ENCODE peak calls at places on chromosomes 3 and 15, in seven cellular contexts. L is GM23338; I is effector CD4-positive, alpha-beta T cell; O is NCI-H69; T is HFF-Myc; N is activated effector memory CD4-positive, alpha-beta T cell treated with Interleukin-2 at 50 U/mL for 16 hours; W is IMR-90. V is an unnamed sample.

GRCh38 chr15:56491110-56491722 is 26.3 kb upstream of the MNS1 start:
- DNase-seq in O (peak), N (peak), I (peak), W (peak), T (peak), L (peak), V (no peak)

GRCh38 chr3:196063456-196063855 is 18.4 kb downstream of the TFRC start:
- DNase-seq in W (peak), L (no peak), O (no peak), T (no peak), I (no peak), N (no peak), V (no peak)

GRCh38 chr15:63186065-63186464 is 3.3 kb upstream of the RAB8B start:
- DNase-seq in O (peak), N (no peak), T (no peak), L (no peak), I (no peak), W (peak), V (no peak)

GRCh38 chr3:168850109-168850508 is 754.4 kb upstream of the GOLIM4 start:
- DNase-seq in I (no peak), N (no peak), L (no peak), T (no peak), O (peak), W (no peak), V (no peak)

GRCh38 chr3:152724270-152724669 is 110.7 kb upstream of the P2RY1 start:
- DNase-seq in L (no peak), O (no peak), T (no peak), W (no peak), I (no peak), N (no peak), V (no peak)

GRCh38 chr15:67240235-67241131 is 14.0 kb downstream of the AAGAB start:
- DNase-seq in L (peak), O (peak), W (no peak), T (no peak), N (peak), I (peak), V (peak)

GRCh38 chr15:44713006-44713966 is 2.0 kb downstream of the B2M start:
- DNase-seq in W (peak), I (no peak), O (peak), N (no peak), T (no peak), L (peak), V (no peak)

GRCh38 chr3:107928084-107928445 is 162.8 kb downstream of the CD47 start:
- DNase-seq in N (no peak), W (peak), L (peak), O (peak), I (no peak), T (no peak), V (no peak)

GRCh38 chr3:65146149-65146548 is 458.3 kb upstream of the ADAMTS9 start:
- DNase-seq in L (peak), O (no peak), W (no peak), N (no peak), I (no peak), T (no peak), V (no peak)

GRCh38 chr3:13696699-13697098 is 147.8 kb downstream of the FBLN2 start:
- DNase-seq in T (no peak), L (no peak), W (no peak), I (no peak), N (no peak), O (no peak), V (no peak)

GRCh38 chr3:65712156-65712555 is 326.6 kb downstream of the MAGI1 start:
- DNase-seq in W (peak), T (no peak), L (no peak), O (no peak), I (no peak), N (no peak), V (no peak)

V was measured in T-helper 17 cell.